ENCODE peak calls at places on chromosome 22, in five cellular contexts. R, Y, D, O and B are unnamed samples.

GRCh38 chr22:40818747-40819662 is at the start of gene SLC25A17:
- DNase-seq in D (peak), O (peak), Y (peak), R (peak), B (peak)

GRCh38 chr22:19122752-19123492 is 710 bp upstream of the DGCR2 start:
- DNase-seq in R (peak), O (no peak), Y (no peak), D (no peak), B (peak)

GRCh38 chr22:28813772-28814518 is 13.6 kb upstream of the XBP1 start:
- DNase-seq in D (no peak), R (no peak), O (no peak), Y (peak), B (no peak)

GRCh38 chr22:40030757-40031092 is 36.0 kb downstream of the FAM83F start:
- DNase-seq in O (no peak), Y (no peak), R (no peak), D (no peak), B (no peak)

GRCh38 chr22:17842386-17842785 is 68.1 kb upstream of the BID start:
- DNase-seq in O (no peak), R (no peak), Y (no peak), D (no peak), B (no peak)

GRCh38 chr22:27880778-27881394 is 38.2 kb downstream of the PITPNB start:
- DNase-seq in O (no peak), D (no peak), R (peak), Y (peak), B (peak)

GRCh38 chr22:19579880-19580279 is 55.7 kb upstream of the CLDN5 start:
- DNase-seq in D (peak), Y (no peak), R (no peak), O (peak), B (no peak)

GRCh38 chr22:19149047-19149883 is 827 bp downstream of the GSC2 start:
- DNase-seq in D (no peak), R (no peak), Y (no peak), O (peak), B (peak)

GRCh38 chr22:27462190-27462589 is 339.4 kb downstream of the MN1 start:
- DNase-seq in O (no peak), Y (no peak), R (no peak), D (no peak), B (peak)

GRCh38 chr22:19800761-19801244 is 40.2 kb downstream of the TBX1 start:
- DNase-seq in R (peak), D (no peak), O (no peak), Y (peak), B (peak)

GRCh38 chr22:24153959-24154358 is 27.3 kb upstream of the SUSD2 start:
- DNase-seq in D (no peak), Y (no peak), O (no peak), R (no peak), B (no peak)

GRCh38 chr22:17514092-17514491 is 49.2 kb upstream of the SLC25A18 start:
- DNase-seq in R (no peak), D (no peak), O (no peak), Y (no peak), B (no peak)

GRCh38 chr22:38766076-38766777 is 10.4 kb upstream of the SUN2 start:
- DNase-seq in D (no peak), O (peak), Y (peak), R (peak), B (peak)

GRCh38 chr22:27459955-27460354 is 341.6 kb downstream of the MN1 start:
- DNase-seq in R (no peak), D (no peak), Y (no peak), O (no peak), B (no peak)

GRCh38 chr22:17858033-17858432 is 83.8 kb upstream of the BID start:
- DNase-seq in Y (no peak), O (no peak), R (no peak), D (no peak), B (no peak)

GRCh38 chr22:34414467-34415440 is 494.5 kb upstream of the LARGE1 start:
- DNase-seq in R (no peak), D (peak), Y (peak), O (peak), B (peak)

GRCh38 chr22:41217553-41218157 is 12.5 kb downstream of the L3MBTL2 start:
- DNase-seq in R (peak), D (no peak), Y (no peak), O (no peak), B (no peak)

GRCh38 chr22:47221840-47222615 is 459.6 kb downstream of the TBC1D22A start:
- DNase-seq in O (no peak), D (no peak), Y (no peak), R (no peak), B (peak)

GRCh38 chr22:33562484-33562883 is 357.8 kb downstream of the LARGE1 start:
- DNase-seq in D (no peak), R (no peak), O (no peak), Y (no peak), B (no peak)

DNA sequence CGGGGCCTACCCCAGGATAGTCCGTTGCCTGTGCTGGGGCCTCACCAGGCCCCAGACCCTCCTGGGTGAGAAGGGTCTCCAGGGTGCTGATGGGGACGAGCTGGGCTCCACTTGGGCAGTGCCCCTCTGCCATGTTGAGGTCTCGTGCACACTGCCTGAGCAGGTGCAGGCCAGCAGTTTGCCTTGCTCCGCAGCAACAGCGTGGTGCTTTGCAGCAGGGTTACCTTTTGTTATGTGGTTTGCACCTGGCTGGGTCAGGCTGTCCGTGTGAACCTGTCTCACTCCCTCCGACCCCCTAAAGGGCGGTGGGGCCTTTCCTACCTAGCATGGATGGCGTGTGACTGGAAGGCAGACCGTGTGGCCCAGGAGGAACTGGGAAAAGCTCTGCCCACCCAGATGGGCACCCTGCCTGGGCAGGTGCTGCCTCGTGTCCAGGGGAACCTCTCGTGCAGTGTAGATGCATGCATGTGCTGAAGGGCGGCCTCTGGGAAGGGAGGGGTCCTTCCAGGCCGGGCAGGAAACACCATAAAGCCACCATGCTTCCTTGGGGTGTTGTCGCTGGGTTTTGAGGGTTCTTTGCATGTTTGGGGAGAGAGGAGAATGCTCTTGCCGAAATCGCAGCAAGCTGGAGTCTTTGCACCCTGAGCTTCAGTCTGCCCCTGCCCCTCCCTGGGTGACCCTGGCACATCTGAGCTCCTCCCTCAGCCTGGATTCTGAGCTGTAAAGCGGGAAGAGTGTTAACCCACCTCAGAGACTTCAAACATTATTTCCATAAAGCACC is 75.4 kb upstream of the PPARA start:
- DNase-seq in Y (no peak), O (no peak), R (no peak), D (no peak), B (no peak)
- TF ChIP-seq RAD21 in Y (no peak), O (no peak), R (no peak), D (no peak), B (no peak)

DNA sequence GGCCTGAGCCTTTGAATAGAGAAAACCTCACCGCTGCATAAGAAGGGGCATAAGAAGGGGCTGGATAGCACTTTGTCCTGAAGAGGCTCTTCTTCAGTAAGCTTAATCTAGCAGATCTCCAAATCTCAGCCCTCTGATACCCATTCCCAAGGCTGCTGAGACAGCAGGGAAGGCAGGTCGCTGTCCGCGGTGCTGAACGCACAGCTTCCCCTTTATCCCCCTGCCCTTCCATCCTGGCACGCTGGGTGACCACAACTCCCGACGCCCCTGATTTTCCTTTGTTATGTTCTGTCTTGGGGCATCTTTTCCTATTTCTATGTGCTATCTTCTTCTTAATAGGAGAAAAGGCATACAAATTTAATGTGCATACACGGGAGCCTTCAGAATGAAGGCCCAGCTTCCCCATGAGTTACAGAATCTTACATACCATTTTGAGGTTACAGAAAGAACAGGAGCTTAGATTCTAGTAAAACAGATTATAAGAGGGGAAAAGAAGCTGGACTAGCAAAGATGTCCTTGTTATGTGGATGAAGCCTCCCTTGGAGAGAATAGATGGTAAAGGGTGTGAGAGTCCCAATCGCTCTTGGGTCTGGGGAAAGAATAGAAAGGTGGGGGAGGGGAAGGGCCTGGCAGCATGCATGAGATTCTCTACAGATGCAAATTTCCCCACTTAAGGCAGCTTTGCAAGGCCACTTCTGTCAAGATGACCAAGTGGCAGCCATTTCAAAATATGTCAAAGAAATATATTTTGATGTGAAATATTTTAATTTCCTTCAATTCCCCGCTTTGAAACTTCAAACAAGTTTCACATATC is 5.7 kb upstream of the SULT4A1 start:
- DNase-seq in Y (peak), D (no peak), R (peak), O (peak), B (no peak)
- TF ChIP-seq RFX5 in Y (no peak), D (no peak), R (no peak), O (no peak), B (no peak)

GRCh38 chr22:35604671-35605457 is 12.3 kb downstream of the MB start:
- DNase-seq in R (no peak), Y (no peak), O (peak), D (no peak), B (peak)
- TF ChIP-seq RCOR1 in R (no peak), Y (no peak), O (no peak), D (no peak), B (peak)

DNA sequence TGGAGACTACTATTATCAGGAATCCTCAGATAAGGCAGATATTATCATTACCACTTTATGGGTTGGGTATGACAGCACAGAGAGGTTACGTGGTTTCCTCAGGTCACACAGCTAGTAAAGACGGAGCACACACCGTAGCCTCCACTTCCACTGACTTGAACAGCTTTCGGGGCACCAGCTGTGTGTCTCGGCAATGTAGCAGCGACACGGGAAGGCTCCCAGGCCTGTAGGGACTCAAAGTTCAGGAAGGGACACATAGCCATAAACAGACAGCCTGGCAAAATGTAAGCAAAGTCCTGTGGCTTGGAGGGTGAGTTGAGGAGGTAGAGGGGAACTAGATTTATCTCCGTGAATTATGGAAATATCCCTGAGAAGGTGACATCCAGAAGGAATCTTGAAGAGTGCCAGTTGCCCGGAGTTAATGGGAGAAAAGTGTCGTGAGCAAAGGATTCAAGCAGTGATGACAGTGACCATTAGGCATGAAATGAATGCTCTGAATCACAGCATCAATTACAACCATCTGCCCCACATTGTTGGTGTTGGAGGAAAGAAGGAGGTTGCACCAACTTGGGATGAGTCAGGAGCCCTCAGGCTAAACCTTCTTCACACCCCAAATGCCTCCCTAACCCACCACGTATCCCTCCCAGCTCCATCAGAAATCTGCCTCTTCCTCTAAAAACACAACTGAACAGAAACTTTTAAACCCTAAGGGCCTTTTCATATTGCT is 106.7 kb upstream of the ASPHD2 start:
- DNase-seq in Y (no peak), O (no peak), D (no peak), R (peak), B (no peak)
- TF ChIP-seq RAD21 in Y (no peak), O (no peak), D (no peak), R (no peak), B (no peak)

GRCh38 chr22:37674951-37675929 is at the start of gene LGALS1:
- DNase-seq in O (peak), R (peak), D (no peak), Y (peak), B (peak)
- TF ChIP-seq RFX5 in O (no peak), R (no peak), D (peak), Y (no peak), B (no peak)

GRCh38 chr22:32082331-32082730 is 39.3 kb downstream of the SLC5A1 start:
- DNase-seq in R (no peak), Y (no peak), D (no peak), O (no peak), B (no peak)

GRCh38 chr22:32075997-32076725 is 33.1 kb downstream of the SLC5A1 start:
- DNase-seq in Y (no peak), O (no peak), D (no peak), R (no peak), B (no peak)

GRCh38 chr22:32076726-32077550 is 33.9 kb downstream of the SLC5A1 start:
- DNase-seq in R (no peak), Y (no peak), O (no peak), D (no peak), B (no peak)

GRCh38 chr22:32080904-32081303 is 37.8 kb downstream of the SLC5A1 start:
- DNase-seq in Y (peak), O (peak), R (peak), D (peak), B (peak)

GRCh38 chr22:32079110-32080089 is 36.3 kb downstream of the SLC5A1 start:
- DNase-seq in D (no peak), O (no peak), Y (peak), R (peak), B (no peak)
- TF ChIP-seq RCOR1 in D (no peak), O (no peak), Y (no peak), R (no peak), B (no peak)

GRCh38 chr22:49663311-49663711 is 164.4 kb downstream of the BRD1 start:
- DNase-seq in R (no peak), D (no peak), Y (no peak), O (no peak), B (no peak)
- TF ChIP-seq RAD21 in R (no peak), D (no peak), Y (no peak), O (no peak), B (no peak)

GRCh38 chr22:22513619-22514018 is 5.1 kb upstream of the ZNF280B start:
- DNase-seq in R (no peak), D (no peak), Y (no peak), O (no peak), B (no peak)
- TF ChIP-seq RFX5 in R (no peak), D (no peak), Y (no peak), O (no peak), B (no peak)

DNA sequence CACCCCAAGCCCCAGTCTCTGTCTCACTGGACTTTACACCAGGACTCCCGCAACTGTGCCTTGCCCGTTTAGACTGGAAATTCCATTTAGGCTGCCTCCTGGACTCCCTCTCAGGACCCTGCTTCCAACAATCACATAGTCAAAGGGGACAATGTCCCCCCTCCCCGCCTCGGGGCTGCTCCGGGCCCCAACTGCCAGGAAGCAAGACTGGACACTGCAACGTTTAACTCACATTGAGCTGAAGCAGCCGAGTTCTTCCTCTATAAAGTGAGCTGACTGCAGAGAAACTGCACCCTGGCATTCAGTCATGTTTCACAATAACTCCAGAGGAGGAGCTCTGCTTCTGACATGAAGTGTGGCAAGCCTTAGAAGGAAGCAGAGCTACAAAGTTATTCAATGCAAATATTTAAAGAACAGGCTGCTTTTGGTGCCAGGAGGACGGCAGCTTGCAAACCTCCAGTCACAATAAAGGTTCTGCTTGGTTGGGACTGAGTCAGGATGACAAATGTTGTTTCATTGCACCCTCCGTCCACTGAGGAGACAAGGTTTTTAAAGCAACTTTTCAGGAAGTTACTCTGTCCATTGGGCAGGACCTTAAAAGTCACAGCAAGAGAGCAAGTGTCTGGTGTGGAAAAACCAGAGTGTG is 19.9 kb downstream of the PACSIN2 start:
- DNase-seq in Y (peak), R (peak), O (no peak), D (peak), B (no peak)
- TF ChIP-seq RCOR1 in Y (no peak), R (no peak), O (no peak), D (no peak), B (no peak)